ENCODE peak calls at places on chromosomes 5 and 9, in six cellular contexts. A, Z, K, C, Q and E are unnamed samples.

GRCh38 chr9:136546697-136547481 is 1.0 kb upstream of the NOTCH1 start:
- DNase-seq in A (no peak), Z (peak; percentile 77), K (peak; percentile 35), C (peak; percentile 56), Q (peak; percentile 65), E (no peak)

GRCh38 chr5:139743001-139743771 is 52.4 kb upstream of the PSD2 start:
- DNase-seq in A (no peak), Z (no peak), K (no peak), C (no peak), Q (no peak), E (no peak)

GRCh38 chr9:92723299-92723625 is 41.4 kb downstream of the BICD2 start:
- DNase-seq in A (no peak), Z (no peak), K (peak; percentile 71), C (no peak), Q (no peak), E (no peak)

GRCh38 chr5:1443145-1443543 is 2.1 kb downstream of the SLC6A3 start:
- DNase-seq in A (no peak), Z (no peak), K (no peak), C (no peak), Q (peak; percentile 34), E (no peak)

GRCh38 chr9:33718987-33719386 is 76.4 kb upstream of the PRSS3 start:
- DNase-seq in A (no peak), Z (peak; percentile 10), K (peak; percentile 22), C (peak; percentile 49), Q (no peak), E (no peak)

GRCh38 chr5:126499742-126500396 is 76.7 kb downstream of the GRAMD2B start:
- DNase-seq in A (no peak), Z (no peak), K (no peak), C (peak; percentile 39), Q (no peak), E (no peak)

GRCh38 chr5:75510836-75511434 is 494 bp downstream of the CERT1 start:
- DNase-seq in A (peak; percentile 54), Z (peak; percentile 38), K (peak; percentile 15), C (peak; percentile 28), Q (no peak), E (peak; percentile 87)

GRCh38 chr5:17720070-17720469 is 85.8 kb downstream of the TAF11L14 start:
- DNase-seq in A (no peak), Z (no peak), K (no peak), C (no peak), Q (no peak), E (no peak)

GRCh38 chr5:179326176-179326997 is 18.9 kb downstream of the ADAMTS2 start:
- DNase-seq in A (peak; percentile 39), Z (peak; percentile 59), K (peak; percentile 58), C (peak; percentile 61), Q (no peak), E (no peak)

GRCh38 chr5:14465086-14465485 is 116.5 kb upstream of the OTULINL start:
- DNase-seq in A (no peak), Z (no peak), K (peak; percentile 93), C (peak; percentile 44), Q (no peak), E (no peak)

GRCh38 chr9:27365977-27366376 is 69.0 kb upstream of the EQTN start:
- DNase-seq in A (no peak), Z (no peak), K (no peak), C (no peak), Q (no peak), E (no peak)

GRCh38 chr9:12771891-12772290 is 2.9 kb upstream of the LURAP1L start:
- DNase-seq in A (no peak), Z (no peak), K (peak; percentile 47), C (peak; percentile 42), Q (no peak), E (no peak)

GRCh38 chr9:129139993-129140396 is 28.8 kb downstream of the PTPA start:
- DNase-seq in A (peak; percentile 88), Z (peak; percentile 89), K (peak; percentile 100), C (peak; percentile 100), Q (peak; percentile 82), E (peak; percentile 97)

GRCh38 chr9:128550226-128550625 is 2.2 kb upstream of the SPTAN1 start:
- DNase-seq in A (no peak), Z (no peak), K (no peak), C (no peak), Q (no peak), E (no peak)

GRCh38 chr5:179788193-179788854 is 5.5 kb upstream of the LTC4S start:
- DNase-seq in A (no peak), Z (no peak), K (no peak), C (no peak), Q (no peak), E (no peak)

GRCh38 chr5:73631500-73631899 is 5.5 kb downstream of the ARHGEF28 start:
- DNase-seq in A (no peak), Z (no peak), K (no peak), C (no peak), Q (no peak), E (no peak)

GRCh38 chr9:7172445-7173115 is 414.8 kb downstream of the KDM4C start:
- DNase-seq in A (no peak), Z (no peak), K (peak; percentile 63), C (peak; percentile 18), Q (no peak), E (no peak)

GRCh38 chr9:134637696-134638502 is 3.7 kb upstream of the COL5A1 start:
- DNase-seq in A (no peak), Z (no peak), K (no peak), C (peak; percentile 18), Q (no peak), E (no peak)

GRCh38 chr5:35679351-35679750 is 61.7 kb downstream of the SPEF2 start:
- DNase-seq in A (no peak), Z (no peak), K (no peak), C (no peak), Q (no peak), E (no peak)

GRCh38 chr5:98365126-98365525 is 408.3 kb upstream of the RGMB start:
- DNase-seq in A (no peak), Z (no peak), K (no peak), C (no peak), Q (no peak), E (no peak)

GRCh38 chr5:180785794-180786221 is 16.8 kb downstream of the MGAT1 start:
- DNase-seq in A (no peak), Z (no peak), K (peak; percentile 64), C (peak; percentile 89), Q (peak; percentile 46), E (peak; percentile 88)

GRCh38 chr9:91820949-91821880 is 128.8 kb downstream of the ROR2 start:
- DNase-seq in A (no peak), Z (no peak), K (peak; percentile 35), C (no peak), Q (no peak), E (no peak)

GRCh38 chr5:16600397-16600796 is 16.4 kb downstream of the RETREG1 start:
- DNase-seq in A (no peak), Z (peak; percentile 61), K (no peak), C (peak; percentile 16), Q (no peak), E (no peak)

DNA sequence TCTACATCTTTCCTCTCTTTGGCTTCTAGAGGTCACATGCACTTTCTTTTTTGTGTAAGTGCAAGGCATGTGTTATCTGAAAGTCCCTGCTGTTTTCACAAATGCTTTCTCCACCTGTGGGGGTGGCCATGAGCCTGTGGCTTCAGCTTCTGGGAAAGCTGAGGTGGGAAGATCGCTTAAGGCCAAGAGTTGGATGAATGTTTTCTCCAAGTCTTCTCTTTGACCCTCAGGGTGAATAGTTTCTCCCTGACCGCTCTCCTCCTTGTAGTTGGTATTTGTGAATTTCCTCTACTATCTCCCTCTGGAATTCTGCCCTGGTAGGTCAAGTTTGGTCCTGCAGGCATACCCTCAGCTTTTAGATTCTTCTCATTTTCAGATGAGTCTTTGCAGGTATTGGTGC is 74.2 kb downstream of the UGCG start:
- DNase-seq in A (no peak), Z (no peak), K (no peak), C (no peak), Q (no peak), E (no peak)
- TF ChIP-seq CTCF in A (no peak), Z (no peak), K (no peak), C (no peak), Q (no peak), E (no peak)

DNA sequence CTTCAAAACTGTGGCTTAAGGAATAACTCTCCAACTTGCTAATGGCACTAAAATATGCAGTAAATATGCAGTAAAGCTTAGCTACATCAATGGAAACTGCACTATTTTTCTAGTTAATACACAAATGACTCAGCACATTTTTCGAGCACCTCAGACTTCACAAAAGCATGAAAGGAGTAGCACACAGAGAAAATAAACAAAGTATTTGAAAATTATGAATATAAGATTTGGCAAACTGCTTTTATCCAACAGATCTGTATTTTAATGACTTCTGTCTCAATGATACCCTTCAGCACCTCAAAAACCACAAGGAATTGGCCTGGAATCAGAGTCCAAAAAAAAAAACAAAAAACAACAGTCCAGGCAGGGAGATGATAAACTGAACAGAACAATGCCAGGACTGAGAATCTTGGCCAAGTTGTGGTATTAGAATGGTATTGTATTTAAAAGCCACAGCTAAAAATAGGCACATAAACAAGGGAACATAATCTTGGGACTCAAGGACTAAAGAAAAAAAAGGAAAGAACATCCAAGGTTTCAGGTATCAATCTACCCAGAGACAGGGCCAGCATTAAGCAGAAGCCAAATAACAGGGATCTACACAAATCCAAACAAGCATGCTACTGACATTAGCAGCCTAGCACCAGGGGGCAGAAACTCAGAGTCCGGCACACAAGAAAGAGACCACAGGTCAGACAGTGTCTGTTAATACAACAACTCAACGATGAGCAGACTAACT is 21.4 kb downstream of the TMEM245 start:
- DNase-seq in A (no peak), Z (no peak), K (peak; percentile 65), C (peak; percentile 93), Q (no peak), E (no peak)
- TF ChIP-seq CTCF in A (no peak), Z (peak; percentile 14), K (peak; percentile 39), C (peak; percentile 52), Q (no peak), E (peak; percentile 59)

GRCh38 chr5:172283020-172283861 is at the start of gene UBTD2:
- DNase-seq in A (peak; percentile 85), Z (peak; percentile 89), K (peak; percentile 70), C (peak; percentile 73), Q (peak; percentile 83), E (peak; percentile 94)
- TF ChIP-seq CTCF in A (peak; percentile 72), Z (peak; percentile 54), K (peak; percentile 45), C (peak; percentile 17), Q (peak; percentile 61), E (peak; percentile 68)

GRCh38 chr9:115764649-115765048 is 388.9 kb upstream of the PAPPA start:
- DNase-seq in A (no peak), Z (no peak), K (no peak), C (peak; percentile 18), Q (no peak), E (no peak)
- TF ChIP-seq CTCF in A (no peak), Z (no peak), K (no peak), C (no peak), Q (no peak), E (no peak)

GRCh38 chr5:119451561-119451960 is 736 bp upstream of the HSD17B4 start:
- DNase-seq in A (no peak), Z (no peak), K (no peak), C (no peak), Q (no peak), E (no peak)
- TF ChIP-seq CTCF in A (no peak), Z (no peak), K (no peak), C (no peak), Q (no peak), E (no peak)